ENCODE peak calls at places on chromosomes 6 and 20, in five cellular contexts. T is neural progenitor cell, N is Calu3, H is stomach, X is pancreas. B is an unnamed sample.

GRCh38 chr6:53139841-53140413 is 8.7 kb downstream of the GCM1 start:
- DNase-seq in H (no peak), T (no peak), X (no peak), N (no peak), B (peak)

GRCh38 chr6:157759028-157759427 is 64.0 kb upstream of the SNX9 start:
- DNase-seq in N (no peak), T (no peak), H (no peak), X (no peak), B (no peak)

GRCh38 chr6:3278691-3279090 is 19.9 kb downstream of the PSMG4 start:
- DNase-seq in H (no peak), X (no peak), N (no peak), T (no peak), B (no peak)

GRCh38 chr6:355809-356208 is 35.7 kb upstream of the IRF4 start:
- DNase-seq in N (no peak), T (peak), X (no peak), H (no peak), B (no peak)

GRCh38 chr20:20568604-20569205 is 143.7 kb downstream of the RALGAPA2 start:
- DNase-seq in N (peak), H (no peak), T (peak), X (no peak), B (peak)

GRCh38 chr6:112841553-112842337 is 494.6 kb downstream of the RFPL4B start:
- DNase-seq in N (no peak), T (no peak), X (no peak), H (no peak), B (no peak)

GRCh38 chr6:95686272-95686671 is 108.9 kb downstream of the MANEA start:
- DNase-seq in X (no peak), N (no peak), H (no peak), T (no peak), B (no peak)

GRCh38 chr20:42567409-42567808 is 622.3 kb downstream of the PTPRT start:
- DNase-seq in H (no peak), T (no peak), X (no peak), N (peak), B (no peak)

GRCh38 chr20:44997171-44997570 is 30.9 kb downstream of the STK4 start:
- DNase-seq in X (no peak), N (no peak), H (no peak), T (no peak), B (no peak)

GRCh38 chr20:44470327-44470726 is 5.3 kb upstream of the TTPAL start:
- DNase-seq in T (no peak), N (no peak), H (no peak), X (peak), B (no peak)

GRCh38 chr20:57131077-57131476 is 135.4 kb downstream of the BMP7 start:
- DNase-seq in T (no peak), X (no peak), N (no peak), H (no peak), B (no peak)

GRCh38 chr20:35146922-35147574 is at the start of gene EDEM2:
- DNase-seq in X (peak), T (peak), N (peak), H (peak), B (peak)

GRCh38 chr6:70396163-70396562 is 17.1 kb upstream of the FAM135A start:
- DNase-seq in N (no peak), H (no peak), T (no peak), X (no peak), B (no peak)

GRCh38 chr20:50038574-50038991 is 55.8 kb downstream of the SNAI1 start:
- DNase-seq in H (no peak), X (no peak), T (peak), N (peak), B (no peak)

GRCh38 chr6:32047855-32048766 is 9.9 kb downstream of the CYP21A2 start:
- DNase-seq in X (peak), H (peak), T (peak), N (peak), B (no peak)

GRCh38 chr6:14721103-14721758 is 524.6 kb upstream of the JARID2 start:
- DNase-seq in X (no peak), H (no peak), N (no peak), T (no peak), B (peak)

GRCh38 chr6:158941246-158941645 is 58.8 kb downstream of the RSPH3 start:
- DNase-seq in N (no peak), H (no peak), X (no peak), T (no peak), B (no peak)

GRCh38 chr20:6976535-6976934 is 209.0 kb downstream of the BMP2 start:
- DNase-seq in X (no peak), N (no peak), T (no peak), H (no peak), B (peak)

GRCh38 chr6:138104618-138105213 is 2.5 kb downstream of the PERP start:
- DNase-seq in X (no peak), N (no peak), H (no peak), T (no peak), B (no peak)

GRCh38 chr6:130105996-130106704 is 87.8 kb downstream of the L3MBTL3 start:
- DNase-seq in T (no peak), X (no peak), N (no peak), H (no peak), B (peak)

GRCh38 chr6:54813901-54814300 is 32.7 kb upstream of the FAM83B start:
- DNase-seq in X (no peak), H (no peak), N (no peak), T (no peak), B (no peak)

B was measured in MV-4-11.